ENCODE peak calls at places on chromosomes 5 and 9, in six cellular contexts. W, P, J, Q, D and F are unnamed samples.

GRCh38 chr9:128555180-128555721 is 2.9 kb downstream of the SPTAN1 start:
- DNase-seq in W (no peak), D (no peak), Q (peak), P (peak), J (no peak), F (no peak)

GRCh38 chr9:134624119-134624826 is 17.3 kb upstream of the COL5A1 start:
- DNase-seq in J (no peak), D (no peak), Q (no peak), W (peak), P (no peak), F (no peak)

GRCh38 chr5:39130716-39131115 is 56.5 kb upstream of the RICTOR start:
- DNase-seq in P (no peak), W (no peak), J (no peak), D (no peak), Q (no peak), F (no peak)

GRCh38 chr9:110986529-110986928 is 51.7 kb downstream of the LPAR1 start:
- DNase-seq in W (no peak), J (no peak), D (no peak), P (no peak), Q (no peak), F (no peak)

GRCh38 chr5:10145922-10146321 is 103.8 kb downstream of the ATPSCKMT start:
- DNase-seq in J (no peak), Q (peak), W (no peak), D (peak), P (peak), F (peak)

GRCh38 chr9:27888661-27889295 is 315.5 kb upstream of the C9orf72 start:
- DNase-seq in D (no peak), J (no peak), Q (no peak), P (peak), W (no peak), F (no peak)

GRCh38 chr5:65880673-65881072 is 45.7 kb upstream of the ERBIN start:
- DNase-seq in D (no peak), Q (no peak), W (no peak), J (no peak), P (peak), F (no peak)

GRCh38 chr9:117392992-117393391 is 21.9 kb downstream of the ASTN2 start:
- DNase-seq in W (no peak), Q (no peak), D (no peak), P (no peak), J (no peak), F (no peak)

GRCh38 chr5:181173420-181174342 is 26.3 kb downstream of the OR2V2 start:
- DNase-seq in P (peak), Q (peak), D (no peak), J (no peak), W (no peak), F (no peak)

GRCh38 chr9:18969095-18969494 is 63.9 kb downstream of the SAXO1 start:
- DNase-seq in W (no peak), P (no peak), J (no peak), D (no peak), Q (no peak), F (no peak)

GRCh38 chr9:109556061-109556460 is 58.0 kb upstream of the PTPN3 start:
- DNase-seq in D (no peak), J (no peak), P (no peak), W (no peak), Q (peak), F (no peak)

GRCh38 chr5:56319281-56320242 is 86.4 kb upstream of the ANKRD55 start:
- DNase-seq in J (no peak), P (no peak), W (peak), Q (peak), D (no peak), F (no peak)

GRCh38 chr5:124087752-124088151 is 575.8 kb downstream of the CSNK1G3 start:
- DNase-seq in J (no peak), P (no peak), D (no peak), W (no peak), Q (no peak), F (no peak)

GRCh38 chr5:72883850-72884249 is 67.4 kb downstream of the TNPO1 start:
- DNase-seq in Q (peak), J (no peak), W (no peak), P (no peak), D (no peak), F (no peak)

GRCh38 chr5:122761115-122761514 is 13.8 kb upstream of the SNX2 start:
- DNase-seq in D (no peak), P (no peak), J (no peak), W (no peak), Q (no peak), F (no peak)

GRCh38 chr5:58106754-58107410 is 353.0 kb downstream of the PLK2 start:
- DNase-seq in D (no peak), J (no peak), W (no peak), P (no peak), Q (no peak), F (no peak)

GRCh38 chr9:19386469-19387044 is 6.5 kb upstream of the RPS6 start:
- DNase-seq in J (no peak), P (no peak), W (no peak), Q (no peak), D (no peak), F (no peak)

GRCh38 chr9:103889989-103890388 is 204.1 kb upstream of the SMC2 start:
- DNase-seq in D (no peak), Q (no peak), J (no peak), P (no peak), W (no peak), F (no peak)

GRCh38 chr5:107676702-107677101 is 6.0 kb upstream of the EFNA5 start:
- DNase-seq in Q (peak), W (no peak), P (peak), D (no peak), J (no peak), F (no peak)

GRCh38 chr5:76426391-76426802 is 23.3 kb downstream of the IQGAP2 start:
- DNase-seq in D (no peak), Q (peak), P (no peak), W (no peak), J (no peak), F (no peak)

GRCh38 chr5:133457439-133457838 is 154.9 kb downstream of the FSTL4 start:
- DNase-seq in P (no peak), D (no peak), J (no peak), W (no peak), Q (no peak), F (no peak)

GRCh38 chr5:172858990-172859811 is 25.1 kb downstream of the ERGIC1 start:
- DNase-seq in J (peak), D (no peak), Q (peak), W (peak), P (peak), F (no peak)

GRCh38 chr9:114310471-114311450 is 12.1 kb upstream of the ORM1 start:
- DNase-seq in W (no peak), Q (no peak), P (no peak), D (no peak), J (peak), F (no peak)

GRCh38 chr9:129597355-129598088 is 23.4 kb downstream of the C9orf50 start:
- DNase-seq in W (peak), P (no peak), Q (peak), J (peak), D (no peak), F (no peak)

GRCh38 chr5:32531885-32532520 is 53.4 kb upstream of the SUB1 start:
- DNase-seq in Q (peak), J (no peak), W (no peak), D (no peak), P (peak), F (no peak)

GRCh38 chr5:81251922-81252321 is 18.8 kb downstream of the CKMT2 start:
- DNase-seq in W (no peak), D (no peak), J (no peak), P (no peak), Q (no peak), F (no peak)

GRCh38 chr5:67976812-67977455 is 238.6 kb upstream of the PIK3R1 start:
- DNase-seq in J (no peak), P (no peak), D (no peak), W (no peak), Q (peak), F (no peak)

DNA sequence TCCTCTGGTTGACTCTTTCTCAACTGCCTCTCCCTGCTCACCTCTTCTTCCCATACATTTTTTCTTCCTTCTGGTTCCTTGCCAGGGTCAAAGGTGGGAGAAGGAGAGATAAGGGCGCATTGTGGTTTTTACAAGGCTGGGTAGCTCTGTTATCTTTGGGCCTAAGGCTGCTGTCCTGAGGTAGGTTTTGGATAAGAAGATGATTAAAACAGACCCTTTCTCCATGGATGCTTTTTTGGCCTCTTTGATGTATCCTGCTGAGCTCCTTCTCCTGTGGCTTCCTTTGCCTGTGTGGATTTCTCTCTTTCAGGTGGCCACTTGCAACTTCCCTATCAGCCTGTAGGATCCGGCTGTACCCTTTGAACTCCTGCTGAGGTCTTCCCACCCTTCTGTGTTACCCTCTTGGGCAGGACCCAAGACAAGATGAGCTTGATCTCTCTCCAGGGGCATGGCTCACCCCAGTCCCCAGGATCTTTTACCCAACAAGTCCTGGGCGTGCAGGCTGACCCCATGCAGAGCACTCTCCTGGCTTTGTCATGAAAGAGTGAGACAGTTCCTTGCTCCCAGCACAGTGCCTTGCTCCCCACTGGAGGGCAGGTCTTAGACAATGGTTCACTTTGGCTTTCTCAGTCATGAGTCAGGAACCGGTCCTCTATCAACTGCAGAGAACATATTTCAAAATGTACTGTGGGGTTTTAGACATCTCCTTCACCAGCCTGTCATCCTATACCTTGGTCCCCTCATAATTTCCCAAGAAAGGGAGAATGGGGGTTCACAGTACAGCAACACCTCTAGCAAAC is 197.9 kb downstream of the TLE4 start:
- DNase-seq in J (no peak), D (no peak), P (no peak), W (no peak), Q (no peak), F (no peak)
- TF ChIP-seq CTCF in J (no peak), D (no peak), P (peak), W (no peak), Q (no peak), F (peak)

GRCh38 chr9:137127301-137128157 is 11.4 kb upstream of the GRIN1 start:
- DNase-seq in P (no peak), J (no peak), W (no peak), D (no peak), Q (no peak), F (no peak)

GRCh38 chr9:137129456-137130175 is 9.3 kb upstream of the GRIN1 start:
- DNase-seq in P (peak), W (peak), D (peak), J (peak), Q (peak), F (peak)

GRCh38 chr9:137129089-137129455 is 9.9 kb upstream of the GRIN1 start:
- DNase-seq in D (no peak), W (no peak), Q (peak), J (no peak), P (peak), F (no peak)

GRCh38 chr9:137128158-137129088 is 10.5 kb upstream of the GRIN1 start:
- DNase-seq in W (no peak), D (no peak), P (no peak), J (no peak), Q (no peak), F (no peak)

GRCh38 chr9:137126786-137127185 is 12.2 kb upstream of the GRIN1 start:
- DNase-seq in D (no peak), W (no peak), P (no peak), Q (no peak), J (no peak), F (no peak)
- H3K4me3 ChIP-seq in D (no peak), W (no peak), P (no peak), Q (peak), J (no peak), F (no peak)

DNA sequence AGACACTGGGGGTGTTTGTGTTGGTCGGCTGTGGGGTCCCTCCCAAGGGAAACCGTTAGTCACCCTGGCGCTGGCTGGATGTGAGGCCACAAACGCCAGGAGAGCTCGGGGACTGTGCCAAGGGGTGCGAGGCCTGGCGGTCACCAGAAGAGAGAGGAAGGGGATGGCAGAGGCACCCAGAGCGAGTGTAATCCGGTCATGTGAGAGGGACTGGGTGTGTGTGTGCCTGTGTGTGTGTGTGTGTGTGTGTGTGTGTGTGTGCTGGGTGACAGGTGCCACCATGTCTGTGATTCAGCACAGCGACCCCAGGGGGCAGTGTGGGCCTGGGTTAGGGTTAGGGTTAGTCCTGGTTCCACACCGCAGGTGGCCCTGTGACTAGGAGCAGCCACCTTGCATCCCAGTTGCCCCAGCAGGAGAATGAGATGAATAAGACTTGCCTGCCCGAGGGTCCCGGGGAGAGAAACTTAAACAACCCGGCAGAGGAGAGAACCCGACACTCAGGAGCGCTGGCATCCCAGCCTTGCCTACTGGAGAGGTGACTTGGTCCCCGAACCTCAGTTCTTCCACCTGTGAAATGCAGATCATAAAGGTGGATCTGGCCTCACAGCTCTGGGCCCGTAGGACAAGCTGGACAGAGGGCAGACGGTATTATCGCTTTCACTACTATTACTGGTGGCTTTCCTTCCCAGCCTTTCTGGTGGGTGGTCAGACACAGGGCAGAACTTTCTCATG is 1.4 kb upstream of the ADAMTSL2 start:
- DNase-seq in Q (peak), J (no peak), D (no peak), W (peak), P (peak), F (no peak)
- TF ChIP-seq CTCF in Q (peak), J (peak), D (peak), W (peak), P (peak), F (peak)

GRCh38 chr9:124218438-124219289 is 39.1 kb upstream of the NEK6 start:
- DNase-seq in Q (peak), W (no peak), P (peak), D (no peak), J (no peak), F (no peak)
- H3K4me3 ChIP-seq in Q (no peak), W (no peak), P (no peak), D (no peak), J (no peak), F (no peak)

DNA sequence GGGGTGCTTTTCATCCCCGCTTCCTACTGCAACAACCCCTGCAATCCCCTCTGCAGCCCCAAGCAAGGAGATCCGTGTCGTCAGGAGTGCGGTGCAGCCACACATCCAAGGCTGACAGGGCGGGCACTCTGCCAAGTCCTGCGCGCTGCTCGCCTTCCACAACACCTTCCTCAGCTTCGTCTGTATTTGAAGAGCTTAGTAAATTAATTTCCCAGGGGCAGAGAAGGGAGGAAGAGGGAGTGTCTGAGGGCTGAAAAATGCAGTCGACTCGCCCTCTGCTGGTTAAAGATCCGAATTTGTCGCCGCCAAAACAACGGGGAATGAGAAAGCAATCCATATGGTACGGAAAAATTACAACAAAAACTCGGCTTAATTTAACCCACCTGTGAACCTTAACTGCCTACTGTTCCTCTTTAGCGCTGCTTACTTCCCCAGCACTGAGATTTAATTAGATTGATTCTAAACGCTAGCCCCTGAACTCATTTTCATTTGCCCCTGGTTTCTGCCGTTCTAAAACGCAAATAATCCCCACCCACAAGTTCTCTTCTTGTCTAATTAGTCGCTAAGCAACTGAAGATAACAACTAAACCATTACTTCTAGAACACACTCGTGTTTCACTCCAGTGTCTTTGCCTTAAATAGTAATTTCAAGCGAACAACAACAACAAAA is 10.9 kb upstream of the PCDHB1 start:
- DNase-seq in Q (no peak), J (peak), P (no peak), D (no peak), W (peak), F (no peak)
- TF ChIP-seq CTCF in Q (peak), J (peak), P (no peak), D (no peak), W (peak), F (no peak)